ENCODE peak calls at places on chromosomes 6 and 20, in eight cellular contexts. B is GM23338, H is ovary, X is nephron progenitor cell, T is hippocampal formation, R is mesothelial cell of epicardium, O is HT1080, L is mesendoderm. K is an unnamed sample.

GRCh38 chr6:56911847-56912246 is 43.1 kb upstream of the BEND6 start:
- DNase-seq in O (peak), B (peak), T (no peak), H (no peak), L (peak), X (no peak), R (no peak), K (peak)

GRCh38 chr6:140905050-140905449 is 1227.7 kb upstream of the GJE1 start:
- DNase-seq in R (no peak), O (no peak), H (no peak), T (no peak), X (no peak), B (no peak), L (no peak), K (no peak)

GRCh38 chr6:141402489-141402888 is 730.2 kb upstream of the GJE1 start:
- DNase-seq in T (no peak), B (no peak), R (no peak), L (no peak), O (no peak), H (no peak), X (no peak), K (no peak)

GRCh38 chr6:169292340-169293124 is 38.9 kb upstream of the THBS2 start:
- DNase-seq in L (peak), H (no peak), X (no peak), O (peak), T (no peak), B (no peak), R (no peak), K (peak)

GRCh38 chr6:15166121-15166520 is 79.7 kb upstream of the JARID2 start:
- DNase-seq in T (no peak), H (no peak), L (no peak), X (no peak), R (no peak), O (no peak), B (no peak), K (no peak)

GRCh38 chr20:31972481-31973386 is 4.8 kb downstream of the XKR7 start:
- DNase-seq in H (no peak), O (no peak), X (peak), R (no peak), T (no peak), B (peak), L (peak), K (no peak)

GRCh38 chr20:46400253-46400652 is 6.2 kb downstream of the ELMO2 start:
- DNase-seq in B (no peak), R (no peak), L (peak), H (no peak), O (peak), X (no peak), T (no peak), K (peak)

GRCh38 chr20:36154696-36155628 is at the start of gene EPB41L1:
- DNase-seq in B (peak), T (peak), X (peak), L (peak), R (peak), O (no peak), H (no peak), K (peak)